ENCODE peak calls at places on chromosomes 12 and 14, in five cellular contexts. X, G, E, I and H are unnamed samples.

GRCh38 chr14:28751467-28752058 is 15.0 kb upstream of the FOXG1 start:
- DNase-seq in X (no peak), E (peak), G (no peak), I (peak), H (no peak)

GRCh38 chr12:67193705-67194104 is 75.5 kb upstream of the CAND1 start:
- DNase-seq in E (no peak), I (peak), G (no peak), X (no peak), H (no peak)

GRCh38 chr12:58521152-58521551 is 399.2 kb downstream of the LRIG3 start:
- DNase-seq in E (no peak), G (no peak), X (no peak), I (no peak), H (no peak)

GRCh38 chr12:24470050-24470449 is 478.9 kb downstream of the BCAT1 start:
- DNase-seq in G (no peak), E (no peak), X (no peak), I (no peak), H (no peak)

GRCh38 chr12:90261283-90261682 is 552.6 kb upstream of the ATP2B1 start:
- DNase-seq in E (no peak), I (no peak), X (no peak), G (no peak), H (no peak)

GRCh38 chr12:122793685-122794106 is 19.3 kb downstream of the CCDC62 start:
- DNase-seq in I (peak), G (peak), X (no peak), E (peak), H (no peak)

GRCh38 chr12:57280234-57281062 is 29.5 kb upstream of the STAC3 start:
- DNase-seq in I (peak), G (peak), X (no peak), E (no peak), H (no peak)

GRCh38 chr14:81655423-81656314 is 122.0 kb upstream of the SEL1L start:
- DNase-seq in E (no peak), I (peak), G (peak), X (no peak), H (no peak)

GRCh38 chr12:57765003-57765697 is 1.7 kb downstream of the CYP27B1 start:
- DNase-seq in G (no peak), X (peak), E (no peak), I (peak), H (no peak)

GRCh38 chr14:100552524-100553125 is 34.6 kb downstream of the BEGAIN start:
- DNase-seq in E (no peak), G (no peak), I (no peak), X (no peak), H (no peak)

GRCh38 chr14:90544566-90544965 is 147.7 kb downstream of the CALM1 start:
- DNase-seq in E (no peak), X (no peak), I (no peak), G (no peak), H (no peak)